ENCODE peak calls at places on chromosomes 16 and 17, in four cellular contexts. Q is GM19239, X is tibial nerve, T is germinal center. B is an unnamed sample.

GRCh38 chr16:24820522-24820921 is 25.2 kb upstream of the SLC5A11 start:
- DNase-seq in Q (no peak), X (no peak), T (no peak), B (no peak)

GRCh38 chr16:81918927-81919326 is 92.3 kb downstream of the SDR42E1 start:
- DNase-seq in Q (no peak), X (no peak), T (no peak), B (no peak)

GRCh38 chr17:3875317-3875716 is 17.5 kb downstream of the CAMKK1 start:
- DNase-seq in Q (no peak), X (no peak), T (no peak), B (no peak)

GRCh38 chr16:29926675-29927522 is 873 bp upstream of the KCTD13 start:
- DNase-seq in Q (no peak), X (peak), T (no peak), B (no peak)

GRCh38 chr17:19415311-19415710 is 4.3 kb downstream of the RNF112 start:
- DNase-seq in Q (no peak), X (no peak), T (no peak), B (no peak)

GRCh38 chr17:54967621-54968258 is 714 bp downstream of the COX11 start:
- DNase-seq in Q (no peak), X (no peak), T (peak), B (peak)

GRCh38 chr16:80120899-80121521 is 419.8 kb upstream of the DYNLRB2 start:
- DNase-seq in Q (no peak), X (no peak), T (no peak), B (no peak)

GRCh38 chr16:52861614-52862022 is 191.1 kb downstream of the CHD9NB start:
- DNase-seq in Q (no peak), X (no peak), T (no peak), B (no peak)

GRCh38 chr16:21263640-21264211 is 14.4 kb downstream of the CRYM start:
- DNase-seq in Q (peak), X (no peak), T (peak), B (peak)

GRCh38 chr17:75041656-75042280 is 5.0 kb downstream of the ATP5PD start:
- DNase-seq in Q (no peak), X (no peak), T (no peak), B (no peak)

GRCh38 chr16:76749780-76750375 is 441.1 kb upstream of the MON1B start:
- DNase-seq in Q (no peak), X (no peak), T (no peak), B (no peak)

GRCh38 chr17:82003411-82004381 is 19.0 kb downstream of the CENPX start:
- DNase-seq in Q (no peak), X (peak), T (no peak), B (no peak)

GRCh38 chr17:16371742-16372141 is 9.1 kb upstream of the UBB start:
- DNase-seq in Q (no peak), X (no peak), T (no peak), B (no peak)

GRCh38 chr17:46917041-46917440 is 5.9 kb upstream of the GOSR2 start:
- DNase-seq in Q (no peak), X (no peak), T (no peak), B (no peak)

GRCh38 chr17:69606142-69606800 is 191.8 kb downstream of the MAP2K6 start:
- DNase-seq in Q (no peak), X (no peak), T (no peak), B (no peak)

GRCh38 chr17:59620518-59621259 is 994 bp downstream of the CLTC start:
- DNase-seq in Q (no peak), X (peak), T (peak), B (peak)

GRCh38 chr17:76519048-76519614 is 17.9 kb upstream of the RHBDF2 start:
- DNase-seq in Q (no peak), X (no peak), T (no peak), B (no peak)

GRCh38 chr16:18800674-18801196 is 614 bp downstream of the ARL6IP1 start:
- DNase-seq in Q (no peak), X (no peak), T (peak), B (no peak)

GRCh38 chr17:17130077-17130844 is 75.9 kb downstream of the PLD6 start:
- DNase-seq in Q (no peak), X (no peak), T (no peak), B (no peak)

GRCh38 chr16:85141491-85142128 is 29.3 kb upstream of the CIBAR2 start:
- DNase-seq in Q (no peak), X (no peak), T (no peak), B (no peak)

GRCh38 chr17:8753976-8754440 is 4.3 kb downstream of the SPDYE4 start:
- DNase-seq in Q (no peak), X (no peak), T (no peak), B (peak)

GRCh38 chr16:75432828-75433731 is at the start of gene CFDP1:
- DNase-seq in Q (peak), X (peak), T (peak), B (peak)

GRCh38 chr16:17368511-17368910 is 102.2 kb downstream of the XYLT1 start:
- DNase-seq in Q (no peak), X (no peak), T (no peak), B (no peak)

GRCh38 chr16:81189100-81189664 is 49.3 kb upstream of the BCO1 start:
- DNase-seq in Q (no peak), X (peak), T (no peak), B (no peak)

GRCh38 chr17:79024901-79025737 is 1.1 kb downstream of the C1QTNF1 start:
- DNase-seq in Q (no peak), X (no peak), T (no peak), B (no peak)

GRCh38 chr16:84818133-84818532 is 1.7 kb upstream of the CRISPLD2 start:
- DNase-seq in Q (no peak), X (no peak), T (no peak), B (no peak)

GRCh38 chr16:83051451-83051850 is 424.7 kb downstream of the CDH13 start:
- DNase-seq in Q (no peak), X (no peak), T (no peak), B (no peak)

GRCh38 chr16:68358951-68359350 is 48.1 kb downstream of the PRMT7 start:
- DNase-seq in Q (no peak), X (no peak), T (no peak), B (no peak)

GRCh38 chr17:21039839-21040575 is 2.8 kb downstream of the USP22 start:
- DNase-seq in Q (no peak), X (no peak), T (peak), B (peak)

GRCh38 chr17:56608941-56609340 is 15.4 kb downstream of the NOG start:
- DNase-seq in Q (no peak), X (no peak), T (no peak), B (no peak)

GRCh38 chr17:146983-147761 is 9.8 kb downstream of the SCGB1C2 start:
- DNase-seq in Q (no peak), X (peak), T (no peak), B (no peak)

GRCh38 chr16:55359946-55360345 is 35.9 kb downstream of the IRX6 start:
- DNase-seq in Q (no peak), X (no peak), T (no peak), B (no peak)

GRCh38 chr16:3577302-3577752 is at the start of gene NLRC3:
- DNase-seq in Q (peak), X (no peak), T (peak), B (no peak)

GRCh38 chr17:17445296-17445924 is 31.4 kb upstream of the MED9 start:
- DNase-seq in Q (no peak), X (no peak), T (no peak), B (no peak)

GRCh38 chr16:66534376-66534799 is 15.5 kb downstream of the TK2 start:
- DNase-seq in Q (no peak), X (no peak), T (no peak), B (no peak)

GRCh38 chr17:57645950-57646686 is 99.0 kb downstream of the CCDC182 start:
- DNase-seq in Q (no peak), X (no peak), T (no peak), B (no peak)

GRCh38 chr17:50206604-50207293 is 5.3 kb upstream of the COL1A1 start:
- DNase-seq in Q (no peak), X (no peak), T (no peak), B (no peak)

GRCh38 chr17:45846646-45847045 is 2.0 kb downstream of the SPPL2C start:
- DNase-seq in Q (no peak), X (no peak), T (no peak), B (no peak)

GRCh38 chr16:82404586-82405315 is 222.0 kb upstream of the CDH13 start:
- DNase-seq in Q (no peak), X (no peak), T (no peak), B (no peak)

GRCh38 chr17:82389379-82389778 is 17.8 kb downstream of the UTS2R start:
- DNase-seq in Q (no peak), X (no peak), T (no peak), B (no peak)